ENCODE peak calls at places on chromosomes 2 and 18, in five cellular contexts. G, Z, L, N and R are unnamed samples.
A peak's percentile ranks its signal among the peaks of the same experiment; 100 is the strongest.

GRCh38 chr2:11712866-11713265 is 33.6 kb upstream of the LPIN1 start:
- DNase-seq in G (no peak), Z (no peak), L (no peak), N (no peak), R (no peak)

GRCh38 chr18:58205087-58205779 is 161.2 kb downstream of the NEDD4L start:
- DNase-seq in G (no peak), Z (no peak), L (no peak), N (no peak), R (no peak)

GRCh38 chr2:240404174-240404852 is 31.1 kb upstream of the GPC1 start:
- DNase-seq in G (no peak), Z (no peak), L (no peak), N (no peak), R (no peak)

GRCh38 chr18:37381554-37381953 is 184.0 kb downstream of the CELF4 start:
- DNase-seq in G (no peak), Z (no peak), L (no peak), N (no peak), R (no peak)

GRCh38 chr2:207328944-207329386 is 163.2 kb upstream of the KLF7 start:
- DNase-seq in G (no peak), Z (no peak), L (no peak), N (no peak), R (peak; percentile 72)

GRCh38 chr2:203626952-203627681 is 79.3 kb upstream of the CD28 start:
- DNase-seq in G (peak; percentile 53), Z (no peak), L (no peak), N (no peak), R (no peak)

GRCh38 chr2:180324191-180324590 is 317.1 kb upstream of the CWC22 start:
- DNase-seq in G (no peak), Z (no peak), L (no peak), N (no peak), R (no peak)

GRCh38 chr2:142944264-142944663 is 66.8 kb downstream of the KYNU start:
- DNase-seq in G (no peak), Z (no peak), L (peak; percentile 72), N (no peak), R (no peak)

GRCh38 chr2:232321156-232321816 is 57.3 kb upstream of the ALPP start:
- DNase-seq in G (no peak), Z (no peak), L (no peak), N (no peak), R (no peak)

GRCh38 chr2:1654696-1655374 is 89.5 kb downstream of the PXDN start:
- DNase-seq in G (no peak), Z (no peak), L (no peak), N (no peak), R (no peak)

GRCh38 chr2:233142355-233142897 is 82.3 kb downstream of the INPP5D start:
- DNase-seq in G (no peak), Z (no peak), L (no peak), N (peak; percentile 67), R (peak; percentile 84)

GRCh38 chr18:9095297-9096012 is 7.0 kb upstream of the NDUFV2 start:
- DNase-seq in G (peak; percentile 37), Z (no peak), L (no peak), N (peak; percentile 69), R (peak; percentile 85)

GRCh38 chr2:164974221-164974620 is 18.9 kb upstream of the SLC38A11 start:
- DNase-seq in G (no peak), Z (no peak), L (peak; percentile 45), N (no peak), R (no peak)

GRCh38 chr18:13369756-13370510 is 151.4 kb downstream of the LDLRAD4 start:
- DNase-seq in G (no peak), Z (no peak), L (no peak), N (no peak), R (no peak)

GRCh38 chr2:3505771-3506170 is 13.6 kb downstream of the ADI1 start:
- DNase-seq in G (no peak), Z (no peak), L (no peak), N (no peak), R (peak; percentile 64)

GRCh38 chr2:70965506-70965905 is 12.9 kb upstream of the ANKRD53 start:
- DNase-seq in G (no peak), Z (no peak), L (no peak), N (no peak), R (no peak)

GRCh38 chr2:228180126-228181097 is 1.1 kb downstream of the SPHKAP start:
- DNase-seq in G (no peak), Z (no peak), L (peak; percentile 96), N (no peak), R (no peak)

GRCh38 chr2:30172622-30173021 is 25.8 kb downstream of the YPEL5 start:
- DNase-seq in G (no peak), Z (no peak), L (no peak), N (no peak), R (no peak)

GRCh38 chr2:138433995-138434991 is 67.3 kb upstream of the SPOPL start:
- DNase-seq in G (no peak), Z (no peak), L (no peak), N (no peak), R (no peak)

GRCh38 chr18:8998481-8999217 is 103.8 kb upstream of the NDUFV2 start:
- DNase-seq in G (no peak), Z (no peak), L (no peak), N (no peak), R (no peak)

GRCh38 chr2:223649941-223650530 is 47.9 kb upstream of the SCG2 start:
- DNase-seq in G (no peak), Z (no peak), L (peak; percentile 35), N (no peak), R (no peak)

GRCh38 chr18:12304351-12305210 is 3.5 kb upstream of the TUBB6 start:
- DNase-seq in G (peak; percentile 51), Z (no peak), L (no peak), N (no peak), R (no peak)

GRCh38 chr2:71703981-71704545 is 250.7 kb downstream of the DYSF start:
- DNase-seq in G (no peak), Z (no peak), L (no peak), N (no peak), R (no peak)

GRCh38 chr2:180787330-180787729 is 193.1 kb upstream of the UBE2E3 start:
- DNase-seq in G (no peak), Z (no peak), L (no peak), N (no peak), R (no peak)

GRCh38 chr2:185202928-185203327 is 535.7 kb upstream of the FSIP2 start:
- DNase-seq in G (no peak), Z (no peak), L (no peak), N (no peak), R (no peak)

GRCh38 chr2:85410584-85411404 is 628 bp upstream of the CAPG start:
- DNase-seq in G (no peak), Z (no peak), L (no peak), N (no peak), R (no peak)
- H3K4me3 ChIP-seq in G (no peak overlapping the region), Z (no peak overlapping the region), L (no peak overlapping the region), N (no peak overlapping the region), R (no peak overlapping the region)

DNA sequence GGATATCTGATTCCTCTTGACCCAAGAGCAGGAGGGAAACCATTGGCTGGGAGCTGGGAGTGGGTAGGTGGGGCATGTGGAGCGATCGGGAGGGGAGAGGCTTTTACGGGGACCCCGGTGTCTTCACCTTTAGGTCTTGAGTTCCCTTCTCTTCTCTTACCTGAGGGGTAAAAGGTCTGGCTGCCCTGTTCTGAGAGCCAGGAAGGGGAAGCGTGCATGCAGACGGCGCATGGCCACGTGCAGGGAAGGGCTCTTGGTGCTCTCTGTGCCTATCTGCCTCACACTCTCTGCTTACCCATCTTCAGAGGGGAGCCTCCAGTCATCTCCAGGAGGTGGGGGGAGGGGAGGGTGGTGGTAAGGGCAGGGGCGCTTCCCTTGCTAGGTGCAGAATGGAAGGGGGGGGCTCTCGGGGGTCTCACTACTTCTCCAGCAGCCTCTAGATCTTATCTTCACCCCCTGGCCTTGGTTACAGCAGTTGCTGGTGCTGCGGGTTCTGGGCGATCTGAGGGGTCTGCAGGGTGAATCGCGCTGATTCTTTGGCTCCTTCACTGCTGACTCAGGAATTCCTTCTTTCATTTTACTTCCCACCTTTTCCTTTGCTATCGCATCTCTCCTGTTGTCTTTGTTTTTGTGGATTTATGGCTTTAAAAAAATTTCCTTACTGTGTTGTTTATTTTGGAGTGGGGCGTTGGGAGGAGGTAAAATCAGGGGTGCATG is 225.8 kb upstream of the HS6ST1 start:
- DNase-seq in G (no peak), Z (no peak), L (no peak), N (no peak), R (no peak)
- H3K4me3 ChIP-seq in G (no peak overlapping the region), Z (no peak overlapping the region), L (no peak overlapping the region), N (no peak overlapping the region), R (no peak overlapping the region)

GRCh38 chr2:218381916-218382366 is at the start of gene SLC11A1:
- DNase-seq in G (no peak), Z (no peak), L (no peak), N (no peak), R (no peak)
- H3K4me3 ChIP-seq in G (no peak within 1 kb of the TSS), Z (no peak within 1 kb of the TSS), L (no peak within 1 kb of the TSS), N (no peak within 1 kb of the TSS), R (no peak within 1 kb of the TSS)

DNA sequence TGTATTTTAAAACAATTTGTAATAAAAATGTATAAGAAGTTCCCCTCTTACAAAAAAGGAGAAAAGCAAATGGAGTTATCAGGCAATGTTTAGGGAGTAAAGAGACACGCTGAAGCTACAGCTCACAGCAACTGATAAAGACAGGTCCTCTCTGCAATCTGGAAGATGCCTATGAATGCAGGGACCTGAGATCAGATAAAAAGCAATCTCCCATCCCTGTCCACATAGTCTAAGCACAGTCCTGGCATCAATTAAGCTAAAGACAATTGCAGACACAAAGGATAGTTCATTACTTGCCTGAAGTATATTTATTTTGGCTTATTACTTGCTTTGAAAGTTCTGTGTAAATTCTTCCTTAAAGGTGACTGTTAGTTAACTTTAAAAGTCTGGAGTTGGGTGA is 5.0 kb downstream of the EIF2AK3 start:
- DNase-seq in G (no peak), Z (no peak), L (no peak), N (no peak), R (no peak)
- H3K4me3 ChIP-seq in G (no peak overlapping the region), Z (no peak overlapping the region), L (no peak overlapping the region), N (peak overlapping the region; percentile 58), R (peak overlapping the region; percentile 40)

GRCh38 chr2:199465988-199466703 is 8.4 kb upstream of the SATB2 start:
- DNase-seq in G (no peak), Z (no peak), L (no peak), N (no peak), R (no peak)

GRCh38 chr2:199465390-199465789 is 7.7 kb upstream of the SATB2 start:
- DNase-seq in G (no peak), Z (no peak), L (no peak), N (no peak), R (no peak)

GRCh38 chr2:199463708-199464613 is 6.2 kb upstream of the SATB2 start:
- DNase-seq in G (no peak), Z (no peak), L (peak; percentile 35), N (no peak), R (no peak)

GRCh38 chr2:199463000-199463692 is 5.4 kb upstream of the SATB2 start:
- DNase-seq in G (no peak), Z (no peak), L (peak; percentile 84), N (peak; percentile 65), R (peak; percentile 16)

DNA sequence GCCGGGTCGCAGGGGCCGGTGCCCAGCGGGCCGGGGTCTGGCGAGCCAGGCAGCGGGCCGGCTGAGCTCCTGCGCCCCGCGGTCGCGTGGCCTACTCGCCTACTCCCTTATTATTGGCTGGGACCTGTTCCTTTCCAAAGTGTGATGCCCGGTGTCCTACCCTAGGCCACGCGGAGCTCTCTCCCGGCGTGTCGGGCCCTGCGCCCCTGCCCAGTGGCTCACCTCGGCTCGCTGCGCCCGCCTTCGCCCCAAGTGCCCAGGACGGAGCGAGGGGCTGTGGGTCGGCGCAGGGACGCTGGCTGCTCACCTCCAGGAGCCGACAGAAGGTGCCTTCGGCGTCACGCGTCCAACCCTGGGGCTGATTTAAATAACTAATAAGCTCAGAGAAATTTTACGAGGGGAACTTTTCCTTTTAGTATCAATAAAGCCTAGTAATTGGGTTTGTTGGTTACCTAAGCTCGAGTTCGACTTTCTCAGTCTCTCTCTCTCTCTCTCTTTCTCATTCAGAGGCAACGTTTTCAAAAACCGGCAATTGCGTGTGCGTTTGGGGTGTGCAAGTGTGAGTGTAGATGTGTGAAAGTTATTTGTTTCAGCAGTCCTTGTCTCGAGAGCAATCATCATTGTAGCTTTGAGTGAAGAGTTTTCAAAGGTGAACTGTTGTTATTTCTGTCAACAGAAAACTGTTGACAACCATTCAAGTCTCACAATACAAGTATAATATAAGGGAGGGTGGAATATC is 7.0 kb upstream of the SATB2 start:
- DNase-seq in G (no peak), Z (no peak), L (no peak), N (no peak), R (no peak)
- H3K4me3 ChIP-seq in G (no peak overlapping the region), Z (no peak overlapping the region), L (peak overlapping the region; percentile 73), N (no peak overlapping the region), R (no peak overlapping the region)